ENCODE peak calls at places on chromosomes 13 and 19, in five cellular contexts. W is stimulated activated effector memory CD8-positive, alpha-beta T cell treated with anti-CD3 and anti-CD28 coated beads, Interleukin-12 subunit alpha, Interleukin-12 subunit beta, amount 100 ng/mL, for 72 hours; A is tibial nerve; E is activated T-cell treated with anti-CD3 and anti-CD28 coated beads for 48 hours; H is smooth muscle cell of the brain vasculature. V is an unnamed sample.

GRCh38 chr19:18815673-18816072 is 16.1 kb upstream of the UPF1 start:
- DNase-seq in W (no peak), H (no peak), A (no peak), E (no peak), V (no peak)

GRCh38 chr13:113121183-113121927 is 1.2 kb upstream of the F10 start:
- DNase-seq in H (no peak), E (no peak), A (no peak), W (no peak), V (no peak)

GRCh38 chr13:45055902-45056648 is 64.2 kb upstream of the GTF2F2 start:
- DNase-seq in W (no peak), E (no peak), H (no peak), A (peak; percentile 14), V (no peak)

GRCh38 chr19:7901337-7901736 is 2.3 kb upstream of the MAP2K7 start:
- DNase-seq in E (no peak), A (no peak), H (no peak), W (no peak), V (no peak)

GRCh38 chr19:5434970-5435641 is 20.1 kb upstream of the ZNRF4 start:
- DNase-seq in E (peak; percentile 49), H (no peak), W (no peak), A (no peak), V (no peak)

GRCh38 chr13:113535381-113535781 is 44.9 kb upstream of the DCUN1D2 start:
- DNase-seq in A (no peak), W (no peak), E (no peak), H (no peak), V (no peak)

GRCh38 chr13:97429681-97430081 is 4.3 kb upstream of the RAP2A start:
- DNase-seq in H (no peak), A (no peak), E (no peak), W (no peak), V (no peak)

GRCh38 chr13:110407531-110407930 is 100.4 kb downstream of the COL4A2 start:
- DNase-seq in E (no peak), H (no peak), A (no peak), W (no peak), V (no peak)

GRCh38 chr19:17246681-17247425 is 1.1 kb upstream of the NR2F6 start:
- DNase-seq in W (no peak), A (no peak), E (no peak), H (no peak), V (peak; percentile 91)

GRCh38 chr19:41657157-41657556 is 30.3 kb upstream of the CEACAM4 start:
- DNase-seq in W (no peak), A (no peak), H (no peak), E (no peak), V (no peak)

GRCh38 chr13:23020246-23020843 is 160.4 kb upstream of the SGCG start:
- DNase-seq in H (peak; percentile 12), W (no peak), A (peak; percentile 76), E (peak; percentile 2), V (peak; percentile 56)

GRCh38 chr13:40432018-40432978 is 234.1 kb downstream of the FOXO1 start:
- DNase-seq in E (no peak), A (no peak), W (no peak), H (no peak), V (peak; percentile 29)

GRCh38 chr13:83453723-83454122 is 428.6 kb downstream of the SLITRK1 start:
- DNase-seq in W (no peak), E (no peak), H (no peak), A (no peak), V (no peak)

GRCh38 chr13:111902726-111903125 is 164.2 kb upstream of the SOX1 start:
- DNase-seq in W (no peak), E (no peak), A (no peak), H (no peak), V (no peak)

GRCh38 chr13:99227909-99228688 is 27.4 kb downstream of the UBAC2 start:
- DNase-seq in W (no peak), H (no peak), A (no peak), E (no peak), V (no peak)

GRCh38 chr19:27673986-27674385 is 1539.0 kb downstream of the UQCRFS1 start:
- DNase-seq in E (no peak), W (no peak), H (no peak), A (no peak), V (no peak)

GRCh38 chr19:33274663-33275558 is 27.4 kb downstream of the CEBPA start:
- DNase-seq in E (no peak), H (no peak), W (no peak), A (no peak), V (no peak)

GRCh38 chr13:49060698-49061387 is 85.1 kb downstream of the FNDC3A start:
- DNase-seq in H (no peak), E (no peak), W (no peak), A (no peak), V (no peak)

GRCh38 chr13:28451482-28452217 is 43.3 kb downstream of the FLT1 start:
- DNase-seq in A (no peak), W (no peak), H (no peak), E (no peak), V (no peak)

GRCh38 chr13:59702269-59702668 is 461.5 kb downstream of the DIAPH3 start:
- DNase-seq in A (no peak), H (no peak), E (no peak), W (no peak), V (no peak)

GRCh38 chr19:12782424-12783225 is 7.3 kb upstream of the HOOK2 start:
- DNase-seq in W (peak; percentile 93), E (peak; percentile 89), H (no peak), A (peak; percentile 81), V (peak; percentile 83)

GRCh38 chr19:19491321-19492025 is 23.9 kb downstream of the TSSK6 start:
- DNase-seq in H (no peak), W (no peak), A (no peak), E (no peak), V (no peak)